ENCODE peak calls at places on chromosomes 3 and 15, in ten cellular contexts. B is uterus, R is caudate nucleus, V is aorta, C is coronary artery, K is tibial artery, F is GM12878, E is mesendoderm, M is heart left ventricle, N is cardiac muscle cell. A is an unnamed sample.

GRCh38 chr3:27607370-27607769 is 114.8 kb downstream of the EOMES start:
- DNase-seq in B (no peak), R (no peak), V (no peak), C (peak), K (no peak), F (no peak), E (peak), M (no peak), N (no peak), A (no peak)

GRCh38 chr3:29646042-29646441 is 365.2 kb downstream of the RBMS3 start:
- DNase-seq in B (no peak), R (no peak), V (no peak), C (no peak), K (no peak), F (no peak), E (no peak), M (no peak), N (no peak), A (no peak)

GRCh38 chr3:45793482-45794176 is 2.7 kb downstream of the SLC6A20 start:
- DNase-seq in B (no peak), R (no peak), V (peak), C (peak), K (no peak), F (no peak), E (no peak), M (no peak), N (no peak), A (no peak)

GRCh38 chr3:111325160-111325707 is 216.8 kb upstream of the CD96 start:
- DNase-seq in B (no peak), R (no peak), V (no peak), C (no peak), K (no peak), F (no peak), E (no peak), M (no peak), N (no peak), A (no peak)

GRCh38 chr3:156489462-156489911 is 65.4 kb downstream of the SSR3 start:
- DNase-seq in B (no peak), R (no peak), V (no peak), C (no peak), K (no peak), F (peak), E (no peak), M (no peak), N (no peak), A (no peak)

GRCh38 chr3:139288266-139288821 is 55.5 kb upstream of the MRPS22 start:
- DNase-seq in B (peak), R (no peak), V (peak), C (no peak), K (no peak), F (no peak), E (no peak), M (peak), N (peak), A (no peak)

GRCh38 chr3:52779411-52780297 is 2.3 kb downstream of the ITIH1 start:
- DNase-seq in B (no peak), R (no peak), V (peak), C (no peak), K (no peak), F (peak), E (no peak), M (no peak), N (no peak), A (no peak)

GRCh38 chr3:4935347-4935746 is 43.9 kb upstream of the BHLHE40 start:
- DNase-seq in B (no peak), R (no peak), V (no peak), C (no peak), K (no peak), F (no peak), E (no peak), M (no peak), N (no peak), A (no peak)

GRCh38 chr15:100284191-100284590 is 57.6 kb downstream of the ADAMTS17 start:
- DNase-seq in B (no peak), R (no peak), V (peak), C (no peak), K (no peak), F (no peak), E (no peak), M (no peak), N (no peak), A (no peak)

GRCh38 chr3:20622304-20622703 is 436.3 kb upstream of the SGO1 start:
- DNase-seq in B (no peak), R (no peak), V (no peak), C (no peak), K (no peak), F (no peak), E (no peak), M (no peak), N (no peak), A (no peak)

GRCh38 chr3:63625161-63625560 is 27.3 kb upstream of the SNTN start:
- DNase-seq in B (no peak), R (peak), V (no peak), C (no peak), K (no peak), F (no peak), E (no peak), M (no peak), N (peak), A (no peak)

GRCh38 chr3:45055411-45056143 is 29.5 kb downstream of the CLEC3B start:
- DNase-seq in B (no peak), R (no peak), V (no peak), C (no peak), K (no peak), F (no peak), E (peak), M (no peak), N (peak), A (no peak)

GRCh38 chr15:67135494-67135893 is 70.1 kb downstream of the SMAD3 start:
- DNase-seq in B (peak), R (no peak), V (no peak), C (no peak), K (peak), F (no peak), E (no peak), M (no peak), N (no peak), A (no peak)

GRCh38 chr3:3209714-3210113 is 30.2 kb upstream of the CRBN start:
- DNase-seq in B (no peak), R (no peak), V (no peak), C (no peak), K (no peak), F (no peak), E (peak), M (no peak), N (no peak), A (no peak)

GRCh38 chr3:76554717-76555116 is 485.2 kb upstream of the ROBO2 start:
- DNase-seq in B (no peak), R (no peak), V (no peak), C (no peak), K (no peak), F (no peak), E (no peak), M (no peak), N (no peak), A (no peak)

GRCh38 chr3:74465652-74466415 is 148.6 kb downstream of the CNTN3 start:
- DNase-seq in B (peak), R (no peak), V (no peak), C (no peak), K (peak), F (no peak), E (no peak), M (no peak), N (peak), A (peak)

GRCh38 chr15:95259965-95260364 is 1028.6 kb downstream of the MCTP2 start:
- DNase-seq in B (no peak), R (no peak), V (no peak), C (peak), K (peak), F (no peak), E (peak), M (no peak), N (peak), A (no peak)

GRCh38 chr15:25742421-25743159 is 120.5 kb downstream of the ATP10A start:
- DNase-seq in B (no peak), R (no peak), V (no peak), C (no peak), K (no peak), F (no peak), E (no peak), M (no peak), N (no peak), A (no peak)

GRCh38 chr15:40263036-40263754 is 19.7 kb downstream of the ANKRD63 start:
- DNase-seq in B (no peak), R (no peak), V (no peak), C (no peak), K (no peak), F (no peak), E (no peak), M (no peak), N (no peak), A (no peak)

GRCh38 chr3:118781879-118782278 is 252.8 kb downstream of the IGSF11 start:
- DNase-seq in B (no peak), R (no peak), V (no peak), C (no peak), K (no peak), F (no peak), E (no peak), M (no peak), N (no peak), A (no peak)

GRCh38 chr15:57570340-57570739 is 21.4 kb upstream of the MYZAP start:
- DNase-seq in B (no peak), R (no peak), V (no peak), C (no peak), K (no peak), F (no peak), E (no peak), M (no peak), N (no peak), A (no peak)
- H3K27ac ChIP-seq in B (no peak), R (no peak), V (no peak), C (no peak), K (no peak), F (no peak), E (no peak), M (no peak), N (no peak), A (no peak)

GRCh38 chr3:16665282-16665741 is 60.1 kb upstream of the DAZL start:
- DNase-seq in B (no peak), R (no peak), V (no peak), C (no peak), K (no peak), F (no peak), E (peak), M (no peak), N (no peak), A (no peak)
- H3K27ac ChIP-seq in B (no peak), R (no peak), V (no peak), C (no peak), K (no peak), F (no peak), E (no peak), M (peak), N (no peak), A (no peak)

GRCh38 chr3:179179979-179180758 is 32.0 kb downstream of the PIK3CA start:
- DNase-seq in B (no peak), R (no peak), V (no peak), C (no peak), K (no peak), F (no peak), E (peak), M (no peak), N (no peak), A (no peak)

GRCh38 chr3:179179256-179179655 is 31.1 kb downstream of the PIK3CA start:
- DNase-seq in B (no peak), R (no peak), V (no peak), C (no peak), K (no peak), F (no peak), E (no peak), M (no peak), N (no peak), A (no peak)

GRCh38 chr3:179182892-179183291 is 34.7 kb downstream of the PIK3CA start:
- DNase-seq in B (no peak), R (no peak), V (no peak), C (no peak), K (no peak), F (no peak), E (no peak), M (no peak), N (no peak), A (no peak)

GRCh38 chr3:179181993-179182551 is 33.9 kb downstream of the PIK3CA start:
- DNase-seq in B (no peak), R (no peak), V (no peak), C (no peak), K (no peak), F (no peak), E (peak), M (no peak), N (no peak), A (no peak)

GRCh38 chr3:179181021-179181472 is 32.9 kb downstream of the PIK3CA start:
- DNase-seq in B (no peak), R (no peak), V (no peak), C (no peak), K (no peak), F (no peak), E (no peak), M (no peak), N (no peak), A (no peak)
- H3K27ac ChIP-seq in B (peak), R (no peak), V (no peak), C (peak), K (peak), F (no peak), E (no peak), M (peak), N (no peak), A (no peak)

DNA sequence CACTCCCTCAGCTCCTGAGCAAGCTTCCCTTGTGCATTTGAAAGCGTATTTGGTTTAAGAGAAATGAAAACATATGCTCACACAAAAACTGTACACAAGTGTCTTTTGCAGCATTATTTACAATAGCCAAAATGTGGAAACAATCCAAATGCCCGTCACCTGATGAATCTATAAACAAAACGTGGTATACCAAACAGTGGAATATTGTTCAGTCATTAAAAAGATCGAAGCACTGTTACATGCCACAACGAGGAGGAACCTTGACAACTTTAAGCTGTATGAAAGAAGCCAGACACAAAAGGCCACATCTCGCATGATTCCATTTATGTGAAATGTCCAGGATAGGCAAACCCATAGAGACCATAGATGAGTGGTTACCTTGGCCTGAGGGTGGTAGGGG is 71.6 kb upstream of the CMTM7 start:
- DNase-seq in B (no peak), R (no peak), V (no peak), C (no peak), K (no peak), F (no peak), E (no peak), M (no peak), N (no peak), A (no peak)
- H3K27ac ChIP-seq in B (no peak), R (no peak), V (no peak), C (no peak), K (no peak), F (no peak), E (no peak), M (no peak), N (peak), A (no peak)

GRCh38 chr15:101482526-101483371 is 6.8 kb downstream of the PCSK6 start:
- DNase-seq in B (no peak), R (no peak), V (no peak), C (no peak), K (no peak), F (no peak), E (no peak), M (peak), N (no peak), A (no peak)
- H3K27ac ChIP-seq in B (no peak), R (peak), V (no peak), C (no peak), K (no peak), F (no peak), E (no peak), M (no peak), N (no peak), A (peak)

DNA sequence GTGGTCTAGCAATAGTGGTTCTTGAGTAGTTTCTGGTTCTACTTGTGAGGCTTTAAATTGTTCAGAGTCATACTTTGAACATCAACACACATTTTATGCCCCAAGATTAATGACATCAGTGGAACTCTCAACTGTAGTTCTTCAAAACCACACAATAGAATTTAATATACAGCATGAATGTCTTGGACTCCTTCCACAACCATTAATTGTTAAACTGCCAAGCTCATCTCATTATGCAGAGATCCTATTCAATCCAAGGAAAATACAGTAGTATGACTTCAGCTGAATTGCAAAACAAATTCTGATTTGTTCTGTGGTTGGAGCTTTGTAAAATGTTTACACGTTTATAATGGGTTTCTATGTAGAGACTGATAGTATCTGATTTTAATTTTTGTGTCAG is 199.2 kb upstream of the SLC2A2 start:
- DNase-seq in B (no peak), R (no peak), V (no peak), C (no peak), K (no peak), F (no peak), E (no peak), M (no peak), N (no peak), A (no peak)
- H3K27ac ChIP-seq in B (no peak), R (peak), V (no peak), C (no peak), K (no peak), F (no peak), E (no peak), M (no peak), N (no peak), A (no peak)

DNA sequence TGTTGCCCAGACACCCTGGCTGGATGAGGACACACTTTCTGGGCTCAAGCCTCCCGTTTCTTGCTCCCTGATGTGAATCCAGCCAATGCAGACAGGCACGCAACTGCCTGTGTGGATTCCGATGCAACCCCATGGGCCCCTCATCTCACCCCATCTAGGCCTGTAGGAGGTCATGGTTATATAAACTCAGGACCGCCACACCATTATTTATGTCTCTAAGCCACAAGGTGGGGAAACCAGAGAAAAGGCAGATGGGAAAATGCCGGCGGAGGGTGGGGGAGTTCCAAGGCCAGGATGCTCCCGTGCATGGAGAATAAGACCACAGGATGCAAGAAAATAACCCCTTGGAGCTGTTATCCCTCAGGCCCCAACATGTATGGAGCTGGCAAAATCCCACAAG is 2.0 kb downstream of the MESP1 start:
- DNase-seq in B (no peak), R (no peak), V (no peak), C (no peak), K (no peak), F (no peak), E (no peak), M (no peak), N (no peak), A (no peak)
- H3K27ac ChIP-seq in B (no peak), R (no peak), V (no peak), C (no peak), K (no peak), F (no peak), E (no peak), M (no peak), N (no peak), A (no peak)